ENCODE peak calls at places on chromosomes 16 and 17, in eight cellular contexts. V, M, F, H, N, L, X and R are unnamed samples.

GRCh38 chr17:36885761-36886365 is 51.4 kb upstream of the LHX1 start:
- DNase-seq in N (no peak), V (no peak), X (no peak), F (no peak), L (no peak), M (no peak), H (no peak), R (no peak)

GRCh38 chr17:21029515-21029914 is 13.3 kb downstream of the USP22 start:
- DNase-seq in F (no peak), N (no peak), X (no peak), L (no peak), H (no peak), V (no peak), M (no peak), R (no peak)

GRCh38 chr16:22317001-22317530 is 19.9 kb downstream of the POLR3E start:
- DNase-seq in M (no peak), X (no peak), L (peak), V (no peak), H (no peak), F (no peak), N (no peak), R (no peak)

GRCh38 chr17:32861979-32862378 is 14.9 kb downstream of the MYO1D start:
- DNase-seq in H (no peak), X (no peak), V (no peak), M (no peak), F (no peak), L (no peak), N (no peak), R (no peak)

GRCh38 chr16:15617901-15618300 is 25.1 kb downstream of the MARF1 start:
- DNase-seq in X (no peak), L (no peak), M (no peak), V (no peak), N (no peak), H (no peak), F (no peak), R (no peak)

GRCh38 chr16:66858740-66859396 is 14.7 kb downstream of the CA7 start:
- DNase-seq in F (no peak), H (peak), N (no peak), X (peak), L (no peak), M (no peak), V (peak), R (no peak)

GRCh38 chr16:86528061-86528929 is 18.0 kb downstream of the FOXF1 start:
- DNase-seq in F (no peak), X (peak), L (no peak), N (no peak), V (no peak), H (no peak), M (no peak), R (no peak)

GRCh38 chr16:20866161-20866772 is 33.9 kb downstream of the DCUN1D3 start:
- DNase-seq in N (no peak), H (no peak), V (peak), L (peak), M (peak), X (no peak), F (no peak), R (no peak)

GRCh38 chr17:72187544-72187943 is 66.7 kb downstream of the SOX9 start:
- DNase-seq in X (peak), V (peak), M (peak), N (no peak), H (peak), F (no peak), L (no peak), R (no peak)